ENCODE peak calls at places on chromosome 1, in four cellular contexts. R is IMR-90, E is endothelial cell of umbilical vein, M is K562. N is an unnamed sample. For H3K9me1 and H3K36me3, the result is how much of the 10 kb centered on the place peaks cover.

GRCh38 chr1:183635112-183635605 is 424 bp downstream of the ARPC5 start:
- DNase-seq in E (no peak), M (peak), R (no peak), N (no peak)

GRCh38 chr1:198492872-198493271 is 47.6 kb downstream of the ATP6V1G3 start:
- DNase-seq in R (peak), E (no peak), M (no peak), N (no peak)

GRCh38 chr1:227447531-227447990 is 115.8 kb upstream of the ZNF678 start:
- DNase-seq in M (no peak), R (no peak), E (peak), N (no peak)

GRCh38 chr1:24126023-24126671 is 14.2 kb upstream of the MYOM3 start:
- DNase-seq in R (peak), M (peak), E (peak), N (no peak)

GRCh38 chr1:87305762-87306161 is 22.9 kb upstream of the LMO4 start:
- DNase-seq in R (no peak), E (no peak), M (no peak), N (no peak)

GRCh38 chr1:172589553-172589952 is 56.6 kb downstream of the SUCO start:
- DNase-seq in E (no peak), M (no peak), R (no peak), N (no peak)

GRCh38 chr1:81111818-81112217 is 688.9 kb upstream of the ADGRL2 start:
- DNase-seq in M (no peak), R (peak), E (peak), N (no peak)

GRCh38 chr1:6602669-6603423 is at the start of gene KLHL21:
- DNase-seq in R (peak), M (peak), E (peak), N (no peak)

GRCh38 chr1:159214149-159214760 is 9.6 kb downstream of the ACKR1 start:
- DNase-seq in M (peak), E (peak), R (peak), N (no peak)

GRCh38 chr1:205286335-205286950 is 35.1 kb downstream of the NUAK2 start:
- DNase-seq in E (no peak), R (peak), M (no peak), N (no peak)

GRCh38 chr1:65230741-65231439 is 78.5 kb upstream of the DNAJC6 start:
- DNase-seq in E (peak), M (peak), R (no peak), N (no peak)

GRCh38 chr1:8813991-8814390 is 3.4 kb downstream of the RERE start:
- DNase-seq in E (no peak), M (no peak), R (peak), N (no peak)

GRCh38 chr1:3636531-3636930 is 11.7 kb downstream of the TPRG1L start:
- DNase-seq in E (no peak), R (no peak), M (no peak), N (no peak)

GRCh38 chr1:110585426-110585825 is 20.7 kb downstream of the KCNA2 start:
- DNase-seq in E (no peak), R (no peak), M (no peak), N (no peak)

GRCh38 chr1:52511439-52511838 is 41.5 kb downstream of the TUT4 start:
- DNase-seq in M (no peak), R (no peak), E (no peak), N (no peak)

GRCh38 chr1:198449281-198449680 is 91.2 kb downstream of the ATP6V1G3 start:
- DNase-seq in E (no peak), M (no peak), R (no peak), N (peak)

GRCh38 chr1:97778718-97779117 is 142.1 kb downstream of the DPYD start:
- DNase-seq in M (no peak), E (no peak), R (peak), N (no peak)

GRCh38 chr1:220521755-220522154 is 6.2 kb upstream of the MARK1 start:
- DNase-seq in M (no peak), E (no peak), R (no peak), N (no peak)
- H3K9me1 ChIP-seq in M (under half), E (under half), R (under half), N (under half)

DNA sequence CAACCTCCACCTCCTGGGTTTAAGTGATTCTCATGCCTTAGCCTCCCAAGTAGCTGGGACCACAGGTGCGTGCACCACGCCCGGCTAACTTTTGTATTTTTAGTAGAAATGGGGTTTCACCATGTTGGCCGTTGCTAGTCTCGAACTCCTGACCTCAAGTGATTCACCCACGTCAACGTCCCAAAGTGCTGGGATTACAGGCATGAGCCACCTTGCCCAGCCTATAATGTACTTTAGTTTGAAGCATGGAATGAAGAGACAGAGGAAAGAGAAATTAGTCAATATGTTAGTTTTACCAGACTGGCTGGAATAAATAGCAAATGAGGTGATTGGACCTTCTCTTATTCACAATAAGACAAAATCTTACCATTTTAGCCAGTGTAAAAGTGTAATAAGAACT is 89.0 kb downstream of the GTF2B start:
- DNase-seq in R (no peak), E (no peak), M (no peak), N (no peak)
- H3K36me3 ChIP-seq in R (under half), E (under half), M (half or more), N (under half)

GRCh38 chr1:59771361-59771760 is 43.4 kb upstream of the HOOK1 start:
- DNase-seq in E (no peak), R (no peak), M (no peak), N (no peak)

GRCh38 chr1:59767119-59767518 is 47.6 kb upstream of the HOOK1 start:
- DNase-seq in R (no peak), E (peak), M (no peak), N (no peak)

GRCh38 chr1:59769412-59770095 is 45.2 kb upstream of the HOOK1 start:
- DNase-seq in E (no peak), M (peak), R (no peak), N (no peak)

GRCh38 chr1:59766463-59766862 is 48.3 kb upstream of the HOOK1 start:
- DNase-seq in R (peak), E (no peak), M (no peak), N (no peak)

DNA sequence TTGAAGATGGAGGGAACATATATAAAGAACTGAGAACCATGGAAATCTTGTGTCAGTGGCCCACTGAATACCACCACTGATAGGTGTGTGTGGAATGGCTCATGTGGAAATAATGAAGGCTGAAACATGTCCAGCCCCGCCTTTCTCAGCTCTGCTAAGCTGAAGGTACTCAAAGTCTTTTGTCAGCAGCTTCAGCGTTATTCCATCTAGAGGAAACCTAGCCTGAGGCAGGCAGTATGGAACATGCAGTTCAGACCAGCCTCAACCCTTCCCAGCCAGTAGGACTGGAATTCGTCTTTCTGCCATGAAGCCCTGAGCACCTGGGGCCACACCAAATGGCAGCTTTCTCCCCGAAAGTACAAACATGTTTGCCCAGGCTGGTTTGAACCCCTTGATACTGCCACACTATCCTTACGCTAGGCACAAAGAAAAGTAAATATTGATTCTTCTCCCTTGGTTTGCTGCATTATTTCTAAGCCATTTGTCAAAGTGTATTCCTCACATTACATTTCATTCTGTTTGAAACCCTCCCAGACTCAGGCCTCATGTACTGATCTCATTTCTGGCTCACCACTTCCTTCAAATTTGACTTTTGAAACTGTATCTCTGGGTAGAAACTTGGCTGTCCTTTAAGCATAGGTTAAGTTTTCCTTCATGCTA is 45.9 kb upstream of the HOOK1 start:
- DNase-seq in R (no peak), E (no peak), M (no peak), N (no peak)
- H2AFZ ChIP-seq in R (no peak), E (no peak), M (no peak), N (peak)

GRCh38 chr1:176983786-176984185 is 180.7 kb downstream of the ASTN1 start:
- DNase-seq in R (no peak), E (no peak), M (no peak), N (no peak)
- H3K9me1 ChIP-seq in R (under half), E (under half), M (under half), N (under half)

GRCh38 chr1:151530461-151530860 is 9.6 kb upstream of the TUFT1 start:
- DNase-seq in R (no peak), M (no peak), E (no peak), N (no peak)

GRCh38 chr1:151529211-151529702 is 10.9 kb upstream of the TUFT1 start:
- DNase-seq in E (no peak), M (no peak), R (no peak), N (no peak)

GRCh38 chr1:151526735-151527520 is 13.2 kb upstream of the TUFT1 start:
- DNase-seq in E (no peak), R (no peak), M (no peak), N (no peak)

GRCh38 chr1:151533870-151534269 is 6.2 kb upstream of the TUFT1 start:
- DNase-seq in R (no peak), M (no peak), E (no peak), N (no peak)

DNA sequence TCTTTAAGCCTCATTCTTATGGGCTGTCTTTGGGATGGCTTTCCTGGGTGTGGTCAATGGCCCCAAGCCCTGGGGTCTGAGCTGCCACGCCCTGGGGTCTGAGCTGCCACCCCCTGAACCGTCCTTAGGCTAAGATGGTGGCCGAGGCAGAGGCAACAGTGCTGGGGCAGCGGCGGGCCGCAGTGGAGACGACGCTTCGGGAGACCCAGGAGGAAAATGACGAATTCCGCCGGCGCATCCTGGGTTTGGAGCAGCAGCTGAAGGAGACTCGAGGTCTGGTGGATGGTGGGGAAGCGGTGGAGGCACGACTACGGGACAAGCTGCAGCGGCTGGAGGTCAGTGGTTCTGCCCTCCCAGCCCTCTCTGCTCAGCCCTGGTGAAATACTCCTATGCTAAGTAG is 10.3 kb upstream of the TUFT1 start:
- DNase-seq in M (no peak), R (no peak), E (no peak), N (no peak)
- H3K36me3 ChIP-seq in M (under half), R (under half), E (under half), N (under half)

DNA sequence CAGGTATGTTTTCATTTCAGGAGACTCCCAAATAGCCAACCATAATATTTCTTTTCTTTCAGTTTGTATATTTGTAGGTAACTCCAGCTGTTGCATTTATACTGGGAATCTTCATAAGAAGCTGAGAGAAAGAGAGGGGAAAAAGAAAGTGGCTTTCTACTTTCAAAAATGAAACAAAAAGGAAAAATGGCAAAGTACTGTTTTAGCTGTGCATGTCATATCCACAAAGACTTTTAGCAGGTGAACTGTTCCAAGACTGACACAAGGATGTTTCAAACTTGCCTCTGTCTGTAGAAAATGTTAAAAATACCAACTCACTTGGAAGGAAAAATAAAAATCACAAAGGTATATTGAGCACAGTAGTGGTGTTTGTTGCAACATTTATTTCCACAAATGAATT is 41.9 kb upstream of the CACYBP start:
- DNase-seq in E (no peak), R (no peak), M (no peak), N (no peak)
- H2AFZ ChIP-seq in E (no peak), R (no peak), M (no peak), N (no peak)

N was measured in keratinocyte.